ENCODE peak calls at places on chromosome 3, in nine cellular contexts. H is caudate nucleus; K is activated T-cell treated with anti-CD3 and anti-CD28 coated beads, Interleukin-2, amount 50 U/mL, for 72 hours; V is SW480; C is HAP-1; Y is GM06990; X is smooth muscle cell of the brain vasculature; W is stimulated activated CD4-positive, alpha-beta T cell treated with anti-CD3 and anti-CD28 coated beads, Interleukin-15, amount 100 ng/mL, for 48 hours; A is lower leg skin. T is an unnamed sample.

GRCh38 chr3:177358085-177358967 is 161.0 kb upstream of the TBL1XR1 start:
- DNase-seq in C (peak; percentile 84), V (peak; percentile 97), Y (peak; percentile 78), K (peak; percentile 68), A (peak; percentile 90), X (peak; percentile 72), H (peak; percentile 7), W (peak; percentile 53), T (no peak)

GRCh38 chr3:21839592-21839991 is 88.6 kb upstream of the ZNF385D start:
- DNase-seq in W (no peak), C (peak; percentile 8), V (peak; percentile 6), K (peak; percentile 0), Y (no peak), H (no peak), X (peak; percentile 68), A (no peak), T (no peak)

GRCh38 chr3:14532691-14533456 is 7.3 kb downstream of the GRIP2 start:
- DNase-seq in W (no peak), Y (no peak), K (no peak), A (peak; percentile 93), H (no peak), V (peak; percentile 73), C (peak; percentile 52), X (no peak), T (no peak)

GRCh38 chr3:130276203-130276803 is 69.2 kb upstream of the COL6A5 start:
- DNase-seq in A (no peak), H (no peak), V (peak; percentile 66), W (no peak), C (peak; percentile 19), X (peak; percentile 21), Y (no peak), K (peak; percentile 16), T (no peak)

GRCh38 chr3:120113128-120114116 is 19.2 kb upstream of the GSK3B start:
- DNase-seq in C (no peak), A (no peak), H (no peak), W (no peak), V (no peak), X (no peak), Y (no peak), K (no peak), T (no peak)

GRCh38 chr3:2595486-2595885 is 496.8 kb downstream of the CNTN4 start:
- DNase-seq in C (no peak), V (no peak), K (no peak), W (no peak), H (no peak), A (no peak), Y (no peak), X (no peak), T (no peak)

GRCh38 chr3:155032918-155033317 is 47.2 kb upstream of the MME start:
- DNase-seq in A (no peak), V (no peak), W (no peak), Y (no peak), C (no peak), X (no peak), K (no peak), H (no peak), T (no peak)

GRCh38 chr3:127796751-127797150 is 25.6 kb downstream of the MGLL start:
- DNase-seq in W (no peak), A (no peak), X (no peak), K (no peak), Y (no peak), H (no peak), C (no peak), V (no peak), T (no peak)

GRCh38 chr3:17505856-17506255 is 236.6 kb downstream of the TBC1D5 start:
- DNase-seq in V (no peak), X (no peak), C (no peak), W (no peak), A (no peak), H (no peak), Y (no peak), K (no peak), T (no peak)

GRCh38 chr3:141052570-141053069 is 1.5 kb downstream of the SPSB4 start:
- DNase-seq in W (no peak), X (no peak), Y (no peak), V (no peak), A (no peak), H (no peak), C (peak; percentile 53), K (no peak), T (no peak)

GRCh38 chr3:108524547-108524946 is 14.2 kb upstream of the MYH15 start:
- DNase-seq in V (no peak), H (no peak), C (peak; percentile 12), K (no peak), A (no peak), Y (no peak), W (no peak), X (no peak), T (no peak)

GRCh38 chr3:152400912-152401311 is 132.2 kb downstream of the MBNL1 start:
- DNase-seq in C (no peak), K (no peak), Y (no peak), X (no peak), A (no peak), W (no peak), H (no peak), V (no peak), T (no peak)

GRCh38 chr3:59212128-59212764 is 162.4 kb upstream of the CFAP20DC start:
- DNase-seq in A (no peak), W (no peak), Y (no peak), V (peak; percentile 65), K (peak; percentile 24), H (no peak), X (peak; percentile 3), C (peak; percentile 13), T (no peak)

GRCh38 chr3:183233986-183234385 is 19.1 kb upstream of the B3GNT5 start:
- DNase-seq in Y (no peak), W (no peak), X (no peak), A (no peak), V (no peak), H (no peak), C (no peak), K (no peak), T (no peak)

GRCh38 chr3:48194446-48195071 is 6.3 kb upstream of the CDC25A start:
- DNase-seq in V (peak; percentile 68), Y (no peak), K (peak; percentile 37), W (no peak), X (peak; percentile 36), C (peak; percentile 89), A (no peak), H (peak; percentile 8), T (peak; percentile 64)

GRCh38 chr3:134923286-134923685 is 128.2 kb downstream of the EPHB1 start:
- DNase-seq in K (no peak), V (no peak), A (peak; percentile 28), Y (no peak), H (no peak), W (no peak), X (no peak), C (no peak), T (no peak)

GRCh38 chr3:104989878-104990277 is 376.8 kb upstream of the ALCAM start:
- DNase-seq in A (no peak), Y (no peak), W (no peak), V (peak; percentile 14), X (no peak), K (no peak), H (no peak), C (no peak), T (no peak)

GRCh38 chr3:143216709-143217182 is 97.2 kb downstream of the CHST2 start:
- DNase-seq in Y (no peak), X (no peak), K (no peak), H (no peak), W (no peak), C (no peak), V (no peak), A (no peak), T (no peak)

GRCh38 chr3:135853981-135854380 is 111.5 kb upstream of the PPP2R3A start:
- DNase-seq in H (no peak), K (no peak), W (no peak), C (no peak), A (no peak), X (no peak), Y (no peak), V (no peak), T (no peak)

GRCh38 chr3:49410102-49410843 is 1.5 kb downstream of the RHOA start:
- DNase-seq in W (no peak), H (no peak), C (no peak), A (no peak), X (no peak), V (no peak), Y (no peak), K (no peak), T (no peak)

GRCh38 chr3:108086653-108087052 is 4.2 kb downstream of the CD47 start:
- DNase-seq in A (no peak), H (no peak), X (no peak), C (no peak), Y (no peak), K (no peak), V (no peak), W (no peak), T (no peak)

GRCh38 chr3:116473602-116474001 is 28.3 kb upstream of the LSAMP start:
- DNase-seq in V (no peak), Y (no peak), H (no peak), C (no peak), K (no peak), W (no peak), A (no peak), X (no peak), T (no peak)

GRCh38 chr3:183161552-183162345 is 785 bp downstream of the LAMP3 start:
- DNase-seq in H (no peak), X (no peak), K (no peak), Y (peak; percentile 80), V (peak; percentile 55), A (no peak), C (no peak), W (no peak), T (no peak)

GRCh38 chr3:117348881-117349280 is 639.3 kb downstream of the TUSC7 start:
- DNase-seq in W (no peak), H (no peak), X (no peak), C (no peak), V (no peak), A (no peak), K (no peak), Y (no peak), T (no peak)

GRCh38 chr3:126696701-126697267 is 7.3 kb upstream of the CHCHD6 start:
- DNase-seq in C (no peak), H (no peak), K (no peak), A (no peak), W (no peak), V (no peak), Y (no peak), X (no peak), T (no peak)

GRCh38 chr3:184565421-184566211 is 4.0 kb downstream of the EPHB3 start:
- DNase-seq in Y (no peak), A (no peak), W (no peak), K (no peak), X (no peak), C (no peak), V (peak; percentile 85), H (no peak), T (no peak)

GRCh38 chr3:105066106-105066839 is 300.4 kb upstream of the ALCAM start:
- DNase-seq in H (no peak), K (no peak), W (no peak), V (no peak), C (no peak), Y (no peak), X (no peak), A (no peak), T (no peak)

GRCh38 chr3:172726370-172726769 is 15.5 kb upstream of the NCEH1 start:
- DNase-seq in H (no peak), W (no peak), V (no peak), C (no peak), K (no peak), A (no peak), X (no peak), Y (no peak), T (no peak)

GRCh38 chr3:194133661-194134230 is 2.2 kb upstream of the HES1 start:
- DNase-seq in X (no peak), W (no peak), C (peak; percentile 63), H (no peak), V (peak; percentile 88), K (peak; percentile 20), A (peak; percentile 91), Y (peak; percentile 66), T (no peak)

T was measured in dorsolateral prefrontal cortex.